ENCODE peak calls at places on chromosomes 1 and 21, in eight cellular contexts. L is transverse colon, F is A549, G is body of pancreas, W is lower leg skin, P is NB4, J is tibial nerve, Z is heart left ventricle. Y is an unnamed sample.

GRCh38 chr1:108719253-108719652 is 6.5 kb downstream of the FNDC7 start:
- DNase-seq in L (no peak), F (no peak), G (no peak), W (no peak), P (no peak), J (no peak), Z (no peak), Y (no peak)

GRCh38 chr1:201218409-201218808 is 27.8 kb downstream of the IGFN1 start:
- DNase-seq in L (no peak), F (no peak), G (no peak), W (peak), P (no peak), J (no peak), Z (no peak), Y (no peak)

GRCh38 chr1:162554258-162554657 is 7.3 kb upstream of the UAP1 start:
- DNase-seq in L (no peak), F (no peak), G (no peak), W (no peak), P (peak), J (no peak), Z (no peak), Y (no peak)

GRCh38 chr1:153356392-153357075 is 1.1 kb upstream of the S100A9 start:
- DNase-seq in L (no peak), F (no peak), G (no peak), W (no peak), P (no peak), J (no peak), Z (no peak), Y (no peak)

GRCh38 chr21:14825405-14826032 is 239.3 kb downstream of the NRIP1 start:
- DNase-seq in L (no peak), F (no peak), G (no peak), W (no peak), P (no peak), J (no peak), Z (no peak), Y (no peak)

GRCh38 chr1:47752048-47752451 is 245.1 kb downstream of the TRABD2B start:
- DNase-seq in L (peak), F (no peak), G (peak), W (no peak), P (no peak), J (no peak), Z (no peak), Y (peak)

GRCh38 chr21:16457498-16457897 is 727.7 kb downstream of the USP25 start:
- DNase-seq in L (no peak), F (no peak), G (no peak), W (no peak), P (no peak), J (no peak), Z (peak), Y (no peak)

GRCh38 chr1:179021873-179022272 is 3.8 kb upstream of the FAM20B start:
- DNase-seq in L (no peak), F (peak), G (no peak), W (no peak), P (no peak), J (no peak), Z (no peak), Y (peak)

GRCh38 chr21:35222541-35222941 is 173.4 kb upstream of the RUNX1 start:
- DNase-seq in L (no peak), F (no peak), G (no peak), W (no peak), P (peak), J (no peak), Z (no peak), Y (no peak)

GRCh38 chr1:245937316-245938045 is 569.6 kb downstream of the SMYD3 start:
- DNase-seq in L (no peak), F (no peak), G (no peak), W (no peak), P (no peak), J (no peak), Z (no peak), Y (no peak)

GRCh38 chr1:11571906-11572616 is 82.2 kb downstream of the FBXO2 start:
- DNase-seq in L (no peak), F (peak), G (no peak), W (no peak), P (peak), J (no peak), Z (peak), Y (no peak)

GRCh38 chr1:109396513-109396839 is 1.2 kb downstream of the SORT1 start:
- DNase-seq in L (no peak), F (no peak), G (no peak), W (no peak), P (no peak), J (no peak), Z (no peak), Y (peak)

GRCh38 chr1:24981632-24982007 is 51.5 kb upstream of the RUNX3 start:
- DNase-seq in L (no peak), F (no peak), G (no peak), W (no peak), P (no peak), J (no peak), Z (no peak), Y (no peak)

GRCh38 chr1:29639156-29639736 is 402.9 kb downstream of the PTPRU start:
- DNase-seq in L (no peak), F (no peak), G (no peak), W (peak), P (no peak), J (no peak), Z (no peak), Y (peak)

GRCh38 chr21:25925936-25926335 is 191.2 kb downstream of the GABPA start:
- DNase-seq in L (no peak), F (no peak), G (peak), W (no peak), P (no peak), J (no peak), Z (peak), Y (no peak)

DNA sequence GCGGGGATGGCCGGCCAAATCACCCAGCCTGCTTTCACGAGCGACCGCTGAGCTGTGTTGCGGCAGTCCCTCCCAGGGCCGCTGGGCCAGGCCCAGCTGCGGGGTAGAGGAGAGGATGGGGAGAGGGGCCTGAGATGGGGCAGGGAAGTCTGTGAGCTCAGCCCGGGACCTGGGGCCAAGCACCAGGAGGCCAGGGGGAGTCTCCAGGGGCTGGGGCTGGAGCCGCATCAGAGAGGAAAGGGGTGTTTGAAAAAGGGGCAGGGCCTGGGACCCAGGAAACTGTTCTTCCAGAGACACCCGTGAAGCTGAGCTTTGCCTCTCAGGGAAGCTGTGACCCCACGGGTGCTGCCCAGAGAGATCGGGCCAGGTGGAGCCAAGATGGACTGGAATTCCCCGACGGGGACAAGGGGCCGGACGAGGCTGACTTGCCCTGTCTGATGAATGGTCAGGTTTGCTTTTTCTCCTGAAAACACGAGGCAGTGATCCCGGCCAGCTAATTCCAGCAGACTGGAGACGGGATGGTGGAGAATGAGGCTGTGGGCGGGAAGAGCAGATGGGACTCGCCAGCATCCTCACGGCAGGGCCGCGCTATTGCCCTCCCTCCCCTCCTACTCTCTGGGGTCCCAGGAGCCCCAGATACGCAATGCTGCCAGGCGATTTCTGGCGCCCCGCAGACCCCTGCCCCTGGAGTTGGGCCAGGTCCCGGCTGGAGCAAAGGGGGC is 40.3 kb upstream of the COL18A1 start:
- DNase-seq in L (no peak), F (peak), G (peak), W (no peak), P (no peak), J (no peak), Z (peak), Y (no peak)
- TF ChIP-seq POLR2A in L (no peak), F (no peak), G (peak), W (no peak), P (no peak), J (no peak), Z (no peak), Y (no peak)

GRCh38 chr1:203325004-203325417 is 19.7 kb downstream of the BTG2 start:
- DNase-seq in L (peak), F (no peak), G (no peak), W (no peak), P (peak), J (no peak), Z (no peak), Y (peak)
- TF ChIP-seq POLR2A in L (peak), F (no peak), G (peak), W (no peak), P (no peak), J (no peak), Z (no peak), Y (no peak)

DNA sequence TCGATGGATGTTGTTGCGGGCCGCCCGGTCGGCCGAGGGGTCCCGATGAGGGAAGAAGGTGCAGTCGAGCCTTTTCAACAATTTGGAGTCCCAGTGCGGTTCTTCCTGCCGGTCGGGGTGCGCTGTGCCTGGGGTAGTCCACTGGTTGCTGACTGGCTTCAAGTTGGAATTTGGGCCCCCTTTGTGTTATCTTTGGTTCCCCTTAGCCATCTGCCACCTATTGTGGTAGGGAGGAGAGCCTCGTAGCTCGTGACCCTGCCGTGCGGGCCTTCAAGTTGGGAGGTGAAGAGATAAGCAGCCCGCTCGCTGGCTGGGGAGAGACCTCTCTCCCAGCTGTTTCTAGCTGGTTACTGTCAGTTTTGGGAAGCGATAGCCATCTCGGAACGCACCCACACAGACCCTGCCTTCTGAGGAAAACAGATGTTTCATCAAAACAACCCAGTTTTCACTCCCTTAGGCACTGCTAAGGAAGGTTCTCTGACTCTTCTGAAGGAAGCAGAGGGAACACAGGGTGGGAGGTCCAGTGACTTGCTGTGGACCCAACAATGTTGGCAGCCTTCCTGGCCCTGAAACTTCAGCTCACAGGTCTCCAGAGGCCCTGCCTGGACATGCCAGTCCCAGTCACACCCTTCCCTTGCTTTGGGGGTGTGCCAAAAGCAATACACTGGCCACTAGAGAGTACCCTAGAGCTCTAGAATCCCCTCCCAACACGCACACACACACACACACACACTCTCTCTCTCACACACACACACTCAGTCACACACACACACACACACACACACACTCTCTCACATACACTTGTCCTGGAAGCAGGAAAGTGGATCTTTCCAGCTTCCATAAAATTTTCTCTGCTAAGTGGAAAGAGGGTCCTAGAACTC is 1.0 kb downstream of the BTG2 start:
- DNase-seq in L (peak), F (peak), G (peak), W (peak), P (peak), J (peak), Z (peak), Y (peak)
- TF ChIP-seq POLR2A in L (peak), F (no peak), G (peak), W (no peak), P (no peak), J (peak), Z (peak), Y (peak)

DNA sequence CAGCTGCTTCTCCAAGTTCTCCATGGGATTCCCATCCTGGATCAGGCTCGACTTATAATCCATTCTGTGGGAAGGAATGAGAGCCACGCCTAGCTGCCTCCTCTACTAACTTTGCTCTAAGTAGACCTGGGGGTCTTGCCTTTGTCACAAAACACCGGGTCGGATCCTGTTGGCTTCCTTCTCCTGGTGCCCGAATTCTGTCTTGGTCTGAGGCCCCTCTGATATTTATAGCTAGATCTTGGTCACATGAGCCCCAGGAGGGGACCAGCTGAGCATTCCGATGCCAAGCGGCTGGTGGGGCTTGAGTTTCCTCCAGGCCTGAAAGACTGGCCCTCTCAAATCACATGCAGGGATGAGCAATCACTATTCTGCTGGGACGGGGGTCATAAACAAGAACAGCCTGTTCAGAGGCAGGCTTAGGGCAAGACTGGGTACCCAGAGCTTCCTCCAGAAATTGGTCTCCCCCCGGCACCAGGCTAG is at the start of gene TRIM63:
- DNase-seq in L (no peak), F (no peak), G (no peak), W (no peak), P (no peak), J (no peak), Z (peak), Y (no peak)
- TF ChIP-seq POLR2A in L (no peak), F (no peak), G (no peak), W (no peak), P (no peak), J (no peak), Z (peak), Y (no peak)

GRCh38 chr1:117059678-117060440 is at the start of gene TTF2:
- DNase-seq in L (peak), F (peak), G (peak), W (peak), P (peak), J (peak), Z (peak), Y (peak)
- TF ChIP-seq POLR2A in L (peak), F (peak), G (peak), W (no peak), P (peak), J (no peak), Z (peak), Y (peak)

DNA sequence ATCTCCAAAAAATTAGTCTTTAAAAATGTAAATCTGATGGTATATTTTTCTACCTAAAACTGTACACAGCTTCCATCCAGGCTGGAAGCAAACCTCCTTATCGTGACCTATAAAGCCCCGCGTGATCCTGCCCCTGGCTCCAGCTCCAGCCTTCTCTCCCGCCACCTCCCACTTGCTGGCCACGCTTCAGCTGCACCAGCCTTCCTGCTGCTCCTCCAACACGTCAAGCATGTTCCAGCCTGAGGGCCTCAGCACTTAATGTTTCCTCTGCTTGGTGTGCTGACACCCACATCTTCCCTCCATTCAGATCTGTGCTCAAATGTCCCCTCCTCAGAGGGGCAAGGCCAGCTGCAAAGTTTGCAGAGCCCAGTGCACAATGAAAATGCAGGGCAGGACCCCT is 123.5 kb upstream of the MAGI3 start:
- DNase-seq in L (no peak), F (no peak), G (no peak), W (no peak), P (no peak), J (no peak), Z (no peak), Y (peak)
- TF ChIP-seq POLR2A in L (no peak), F (no peak), G (no peak), W (no peak), P (no peak), J (no peak), Z (no peak), Y (no peak)

GRCh38 chr1:165645654-165646366 is 14.8 kb downstream of the MGST3 start:
- DNase-seq in L (peak), F (peak), G (peak), W (no peak), P (no peak), J (no peak), Z (peak), Y (no peak)
- TF ChIP-seq POLR2A in L (no peak), F (no peak), G (no peak), W (no peak), P (no peak), J (no peak), Z (no peak), Y (no peak)